ENCODE peak calls at places on chromosome 17, in four cellular contexts. One of them, this sample, is unnamed.

GRCh38 chr17:40026816-40027613 is 11.8 kb downstream of the CSF3 start:
- DNase-seq in K562: peak
- DNase-seq in HCT116: peak
- DNase-seq in HepG2: peak
- DNase-seq in this sample: peak

GRCh38 chr17:62587554-62587953 is 39.9 kb upstream of the MRC2 start:
- DNase-seq in K562: no peak
- DNase-seq in HCT116: no peak
- DNase-seq in HepG2: no peak
- DNase-seq in this sample: no peak

GRCh38 chr17:68198931-68199836 is 48.7 kb upstream of the AMZ2 start:
- DNase-seq in K562: no peak
- DNase-seq in HCT116: no peak
- DNase-seq in HepG2: no peak
- DNase-seq in this sample: no peak

GRCh38 chr17:17246879-17247278 is 9.9 kb upstream of the FLCN start:
- DNase-seq in K562: no peak
- DNase-seq in HCT116: no peak
- DNase-seq in HepG2: no peak
- DNase-seq in this sample: no peak

GRCh38 chr17:42720996-42721583 is 23.8 kb downstream of the EZH1 start:
- DNase-seq in K562: peak
- DNase-seq in HCT116: peak
- DNase-seq in HepG2: peak
- DNase-seq in this sample: no peak

GRCh38 chr17:1648582-1649115 is 1.0 kb downstream of the RILP start:
- DNase-seq in K562: peak
- DNase-seq in HCT116: peak
- DNase-seq in HepG2: peak
- DNase-seq in this sample: no peak

GRCh38 chr17:79813826-79814623 is 17.1 kb upstream of the CBX8 start:
- DNase-seq in K562: no peak
- DNase-seq in HCT116: no peak
- DNase-seq in HepG2: no peak
- DNase-seq in this sample: no peak

GRCh38 chr17:82914375-82914774 is 74.6 kb upstream of the ZNF750 start:
- DNase-seq in K562: no peak
- DNase-seq in HCT116: no peak
- DNase-seq in HepG2: no peak
- DNase-seq in this sample: no peak

GRCh38 chr17:19370493-19370960 is 7.8 kb upstream of the MAPK7 start:
- DNase-seq in K562: no peak
- DNase-seq in HCT116: no peak
- DNase-seq in HepG2: no peak
- DNase-seq in this sample: no peak

GRCh38 chr17:71461504-71462197 is 659.2 kb upstream of the SOX9 start:
- DNase-seq in K562: no peak
- DNase-seq in HCT116: no peak
- DNase-seq in HepG2: no peak
- DNase-seq in this sample: no peak

GRCh38 chr17:71502443-71502842 is 618.4 kb upstream of the SOX9 start:
- DNase-seq in K562: no peak
- DNase-seq in HCT116: no peak
- DNase-seq in HepG2: no peak
- DNase-seq in this sample: no peak

GRCh38 chr17:36933174-36934143 is 3.8 kb upstream of the LHX1 start:
- DNase-seq in K562: no peak
- DNase-seq in HCT116: no peak
- DNase-seq in HepG2: no peak
- DNase-seq in this sample: no peak

GRCh38 chr17:41894791-41895331 is 23.9 kb downstream of the ACLY start:
- DNase-seq in K562: no peak
- DNase-seq in HCT116: no peak
- DNase-seq in HepG2: no peak
- DNase-seq in this sample: no peak

GRCh38 chr17:71846561-71846960 is 274.3 kb upstream of the SOX9 start:
- DNase-seq in K562: no peak
- DNase-seq in HCT116: no peak
- DNase-seq in HepG2: no peak
- DNase-seq in this sample: no peak

GRCh38 chr17:54180919-54181318 is 358.2 kb downstream of the KIF2B start:
- DNase-seq in K562: no peak
- DNase-seq in HCT116: no peak
- DNase-seq in HepG2: no peak
- DNase-seq in this sample: no peak

GRCh38 chr17:78327880-78328279 is 32.0 kb downstream of the SOCS3 start:
- DNase-seq in K562: no peak
- DNase-seq in HCT116: no peak
- DNase-seq in HepG2: no peak
- DNase-seq in this sample: no peak

GRCh38 chr17:74274703-74275340 is 788 bp downstream of the DNAI2 start:
- DNase-seq in K562: no peak
- DNase-seq in HCT116: no peak
- DNase-seq in HepG2: no peak
- DNase-seq in this sample: no peak

GRCh38 chr17:77405867-77406513 is 265.2 kb downstream of the SEC14L1 start:
- DNase-seq in K562: no peak
- DNase-seq in HCT116: no peak
- DNase-seq in HepG2: no peak
- DNase-seq in this sample: no peak

GRCh38 chr17:36024440-36024839 is 6.7 kb upstream of the CCL23 start:
- DNase-seq in K562: no peak
- DNase-seq in HCT116: no peak
- DNase-seq in HepG2: no peak
- DNase-seq in this sample: no peak

GRCh38 chr17:67372751-67373150 is 4.3 kb upstream of the PITPNC1 start:
- DNase-seq in K562: no peak
- DNase-seq in HCT116: no peak
- DNase-seq in HepG2: no peak
- DNase-seq in this sample: no peak

GRCh38 chr17:2181206-2181983 is 122.2 kb downstream of the SMG6 start:
- DNase-seq in K562: no peak
- DNase-seq in HCT116: no peak
- DNase-seq in HepG2: no peak
- DNase-seq in this sample: no peak

GRCh38 chr17:66889480-66890230 is 54.7 kb downstream of the CACNG5 start:
- DNase-seq in K562: no peak
- DNase-seq in HCT116: no peak
- DNase-seq in HepG2: no peak
- DNase-seq in this sample: no peak

GRCh38 chr17:65074778-65075250 is 18.3 kb upstream of the GNA13 start:
- DNase-seq in K562: peak
- DNase-seq in HCT116: no peak
- DNase-seq in HepG2: peak
- DNase-seq in this sample: no peak

GRCh38 chr17:41965694-41966375 is 760 bp upstream of the CNP start:
- DNase-seq in K562: peak
- DNase-seq in HCT116: peak
- DNase-seq in HepG2: peak
- DNase-seq in this sample: peak

GRCh38 chr17:82424001-82424862 is 5.8 kb upstream of the OGFOD3 start:
- DNase-seq in K562: peak
- DNase-seq in HCT116: peak
- DNase-seq in HepG2: peak
- DNase-seq in this sample: no peak

GRCh38 chr17:35799942-35800341 is 4.5 kb upstream of the MMP28 start:
- DNase-seq in K562: no peak
- DNase-seq in HCT116: no peak
- DNase-seq in HepG2: no peak
- DNase-seq in this sample: no peak

GRCh38 chr17:81121841-81122733 is 43.2 kb upstream of the PVALEF start:
- DNase-seq in K562: no peak
- DNase-seq in HCT116: no peak
- DNase-seq in HepG2: no peak
- DNase-seq in this sample: no peak

GRCh38 chr17:27733771-27734170 is 66.6 kb downstream of the NOS2 start:
- DNase-seq in K562: no peak
- DNase-seq in HCT116: no peak
- DNase-seq in HepG2: no peak
- DNase-seq in this sample: no peak

GRCh38 chr17:21098934-21099687 is 27.7 kb upstream of the DHRS7B start:
- DNase-seq in K562: peak
- DNase-seq in HCT116: peak
- DNase-seq in HepG2: peak
- DNase-seq in this sample: peak

GRCh38 chr17:15442316-15443185 is 24.9 kb downstream of the CDRT4 start:
- DNase-seq in K562: no peak
- DNase-seq in HCT116: no peak
- DNase-seq in HepG2: no peak
- DNase-seq in this sample: no peak

GRCh38 chr17:15441315-15441714 is 26.1 kb downstream of the CDRT4 start:
- DNase-seq in K562: peak
- DNase-seq in HCT116: no peak
- DNase-seq in HepG2: no peak
- DNase-seq in this sample: no peak

GRCh38 chr17:15446036-15446435 is 21.4 kb downstream of the CDRT4 start:
- DNase-seq in K562: peak
- DNase-seq in HCT116: no peak
- DNase-seq in HepG2: no peak
- DNase-seq in this sample: no peak

GRCh38 chr17:15447928-15448579 is 19.4 kb downstream of the CDRT4 start:
- DNase-seq in K562: no peak
- DNase-seq in HCT116: no peak
- DNase-seq in HepG2: no peak
- DNase-seq in this sample: no peak

GRCh38 chr17:15444805-15445204 is 22.6 kb downstream of the CDRT4 start:
- DNase-seq in K562: peak
- DNase-seq in HCT116: no peak
- DNase-seq in HepG2: no peak
- DNase-seq in this sample: no peak
- TF ChIP-seq TCF7L2 in K562: no peak
- TF ChIP-seq TCF7L2 in HCT116: no peak
- TF ChIP-seq TCF7L2 in HepG2: no peak
- TF ChIP-seq TCF7L2 in this sample: no peak

DNA sequence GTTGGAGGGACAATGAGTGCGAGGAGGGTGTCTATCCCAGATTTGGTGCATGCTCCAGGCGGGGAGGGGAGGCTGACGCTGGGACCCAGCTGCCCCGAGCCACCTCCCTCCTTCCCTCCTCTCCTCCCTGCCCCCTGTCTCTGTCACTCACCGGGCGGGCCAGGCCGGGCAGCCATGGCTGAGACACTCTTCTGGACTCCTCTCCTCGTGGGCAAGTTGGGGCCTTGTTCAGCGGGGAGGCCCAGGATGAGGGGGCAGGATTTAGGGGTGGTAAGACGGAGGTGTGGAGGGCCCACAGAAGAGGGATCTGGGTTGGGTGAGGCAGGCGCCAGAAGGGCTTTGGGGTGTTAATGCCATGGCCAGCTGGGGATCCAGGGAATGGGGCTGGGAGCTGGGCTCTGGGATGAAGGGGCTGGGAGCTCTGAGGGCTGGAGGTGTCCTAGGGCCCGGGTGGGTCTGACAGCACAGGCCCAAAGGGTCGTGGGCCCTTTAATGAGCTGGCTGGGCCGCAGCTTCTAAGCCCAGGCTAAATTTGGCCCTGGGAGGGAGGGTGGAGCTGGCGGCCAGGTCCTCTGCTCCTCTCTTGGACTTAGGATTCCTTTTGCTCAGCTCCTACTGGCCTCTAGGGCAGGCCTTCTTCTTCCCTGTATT is at the start of gene SGCA:
- DNase-seq in K562: no peak
- DNase-seq in HCT116: no peak
- DNase-seq in HepG2: no peak
- DNase-seq in this sample: no peak
- TF ChIP-seq POLR2AphosphoS5 in K562: no peak
- TF ChIP-seq POLR2AphosphoS5 in HCT116: no peak
- TF ChIP-seq POLR2AphosphoS5 in HepG2: no peak
- TF ChIP-seq POLR2AphosphoS5 in this sample: no peak

GRCh38 chr17:51580869-51581268 is 320.5 kb downstream of the UTP18 start:
- DNase-seq in K562: no peak
- DNase-seq in HCT116: no peak
- DNase-seq in HepG2: no peak
- DNase-seq in this sample: no peak

GRCh38 chr17:51588063-51588462 is 327.7 kb downstream of the UTP18 start:
- DNase-seq in K562: no peak
- DNase-seq in HCT116: no peak
- DNase-seq in HepG2: no peak
- DNase-seq in this sample: no peak

GRCh38 chr17:51590071-51590470 is 329.7 kb downstream of the UTP18 start:
- DNase-seq in K562: no peak
- DNase-seq in HCT116: no peak
- DNase-seq in HepG2: no peak
- DNase-seq in this sample: no peak

DNA sequence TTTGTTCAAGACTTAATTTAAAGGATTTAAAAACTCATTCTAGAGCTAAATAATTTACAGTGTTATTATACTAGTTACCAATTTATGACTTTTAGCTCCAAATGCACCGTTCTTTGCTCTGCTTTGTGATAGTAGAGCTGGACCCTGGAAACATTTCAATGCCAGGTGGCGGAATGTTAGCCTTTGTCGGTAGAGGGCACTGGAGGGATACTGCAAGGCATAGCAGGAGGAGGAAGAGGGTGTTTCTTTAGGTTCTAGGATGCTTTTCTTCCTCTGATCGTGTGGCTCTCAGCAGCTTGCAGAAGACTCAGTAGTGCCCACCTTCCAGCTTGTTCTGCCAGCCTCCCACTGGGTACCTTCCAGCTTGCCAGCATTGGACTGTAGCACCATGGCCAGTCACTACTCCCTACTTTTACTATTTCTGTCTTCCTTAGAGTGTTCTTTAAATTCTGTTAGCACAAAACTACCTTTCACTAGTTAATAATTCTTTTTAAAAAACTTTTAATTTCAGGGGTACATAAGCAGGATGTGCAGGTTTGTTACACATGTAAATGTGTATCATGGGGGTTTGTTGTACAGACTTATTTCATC is 325.3 kb downstream of the UTP18 start:
- DNase-seq in K562: peak
- DNase-seq in HCT116: peak
- DNase-seq in HepG2: peak
- DNase-seq in this sample: no peak
- TF ChIP-seq TCF7L2 in K562: no peak
- TF ChIP-seq TCF7L2 in HCT116: no peak
- TF ChIP-seq TCF7L2 in HepG2: no peak
- TF ChIP-seq TCF7L2 in this sample: no peak

DNA sequence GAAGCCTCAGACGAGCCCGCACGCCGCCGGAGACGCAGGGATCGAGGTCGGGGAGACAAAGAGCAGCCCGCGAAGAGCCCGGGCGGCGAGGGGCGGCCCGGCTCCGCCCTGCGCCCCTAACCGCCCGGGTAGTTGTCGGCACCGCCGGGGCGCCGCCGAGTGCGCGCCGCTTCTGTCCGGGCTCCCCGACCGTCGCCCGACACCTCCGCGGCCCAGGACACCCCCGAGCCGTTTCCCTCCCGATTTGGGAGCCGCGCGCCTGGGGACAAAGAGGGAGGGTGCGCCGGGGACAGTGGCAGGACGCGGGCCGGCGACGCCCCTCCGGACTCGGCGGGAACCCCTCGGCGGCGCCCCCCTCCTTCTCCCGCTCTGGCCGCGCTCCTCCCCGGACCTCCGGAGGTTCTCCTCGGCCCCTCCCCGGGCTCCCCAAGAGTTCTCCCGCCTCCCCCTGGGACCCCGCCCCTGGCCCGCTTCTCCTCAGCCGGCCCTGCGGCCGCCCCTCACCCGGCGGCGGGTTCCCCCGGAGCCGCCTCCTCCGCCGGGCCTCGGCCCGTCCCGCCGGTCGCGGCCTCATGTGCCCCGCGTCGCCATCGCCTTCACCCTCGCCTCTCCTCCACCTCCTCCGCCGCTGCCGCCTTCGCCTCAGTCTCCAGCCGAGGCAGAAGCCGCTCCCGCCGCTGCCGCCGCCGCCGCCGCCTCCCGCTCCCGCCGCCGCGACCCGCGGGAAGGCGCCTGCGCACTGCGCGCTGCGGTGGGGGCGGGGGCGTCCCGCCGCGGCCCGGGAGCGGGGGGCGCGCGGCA is at the start of gene GJC1:
- DNase-seq in K562: peak
- DNase-seq in HCT116: no peak
- DNase-seq in HepG2: no peak
- DNase-seq in this sample: no peak
- TF ChIP-seq POLR2AphosphoS5 in K562: no peak
- TF ChIP-seq POLR2AphosphoS5 in HCT116: no peak
- TF ChIP-seq POLR2AphosphoS5 in HepG2: no peak
- TF ChIP-seq POLR2AphosphoS5 in this sample: no peak

This sample was measured in Panc1.